ENCODE peak calls at places on chromosomes 4 and X, in six cellular contexts. One of them, this sample, is unnamed.

GRCh38 chrX:109760922-109761250 is 27.8 kb upstream of the ACSL4 start:
- DNase-seq in suprapubic skin: no peak
- DNase-seq in sigmoid colon: no peak
- DNase-seq in adrenal gland: no peak
- DNase-seq in endothelial cell of umbilical vein: no peak
- DNase-seq in progenitor cell of endocrine pancreas: no peak
- DNase-seq in this sample: no peak

GRCh38 chrX:108696690-108697089 is 39.7 kb downstream of the IRS4 start:
- DNase-seq in suprapubic skin: no peak
- DNase-seq in sigmoid colon: no peak
- DNase-seq in adrenal gland: no peak
- DNase-seq in endothelial cell of umbilical vein: no peak
- DNase-seq in progenitor cell of endocrine pancreas: no peak
- DNase-seq in this sample: no peak

GRCh38 chr4:2650276-2650675 is 105.9 kb downstream of the TNIP2 start:
- DNase-seq in suprapubic skin: peak
- DNase-seq in sigmoid colon: peak
- DNase-seq in adrenal gland: no peak
- DNase-seq in endothelial cell of umbilical vein: no peak
- DNase-seq in progenitor cell of endocrine pancreas: no peak
- DNase-seq in this sample: peak

GRCh38 chr4:1325176-1325480 is 21.9 kb upstream of the UVSSA start:
- DNase-seq in suprapubic skin: no peak
- DNase-seq in sigmoid colon: no peak
- DNase-seq in adrenal gland: no peak
- DNase-seq in endothelial cell of umbilical vein: no peak
- DNase-seq in progenitor cell of endocrine pancreas: no peak
- DNase-seq in this sample: peak

GRCh38 chrX:133380882-133381619 is 34.2 kb downstream of the GPC4 start:
- DNase-seq in suprapubic skin: no peak
- DNase-seq in sigmoid colon: no peak
- DNase-seq in adrenal gland: no peak
- DNase-seq in endothelial cell of umbilical vein: no peak
- DNase-seq in progenitor cell of endocrine pancreas: no peak
- DNase-seq in this sample: no peak

GRCh38 chrX:30248854-30249253 is 1.9 kb downstream of the MAGEB1 start:
- DNase-seq in suprapubic skin: no peak
- DNase-seq in sigmoid colon: no peak
- DNase-seq in adrenal gland: no peak
- DNase-seq in endothelial cell of umbilical vein: no peak
- DNase-seq in progenitor cell of endocrine pancreas: no peak
- DNase-seq in this sample: no peak

GRCh38 chr4:176377705-176378302 is 58.0 kb downstream of the SPCS3 start:
- DNase-seq in suprapubic skin: no peak
- DNase-seq in sigmoid colon: no peak
- DNase-seq in adrenal gland: no peak
- DNase-seq in endothelial cell of umbilical vein: peak
- DNase-seq in progenitor cell of endocrine pancreas: no peak
- DNase-seq in this sample: no peak

GRCh38 chrX:88613338-88613737 is 133.7 kb upstream of the CPXCR1 start:
- DNase-seq in suprapubic skin: no peak
- DNase-seq in sigmoid colon: no peak
- DNase-seq in adrenal gland: no peak
- DNase-seq in endothelial cell of umbilical vein: peak
- DNase-seq in progenitor cell of endocrine pancreas: no peak
- DNase-seq in this sample: no peak

GRCh38 chr4:20954541-20954940 is 254.3 kb downstream of the PACRGL start:
- DNase-seq in suprapubic skin: no peak
- DNase-seq in sigmoid colon: no peak
- DNase-seq in adrenal gland: no peak
- DNase-seq in endothelial cell of umbilical vein: no peak
- DNase-seq in progenitor cell of endocrine pancreas: no peak
- DNase-seq in this sample: no peak

GRCh38 chr4:2388430-2389182 is 29.8 kb downstream of the ZFYVE28 start:
- DNase-seq in suprapubic skin: no peak
- DNase-seq in sigmoid colon: no peak
- DNase-seq in adrenal gland: no peak
- DNase-seq in endothelial cell of umbilical vein: no peak
- DNase-seq in progenitor cell of endocrine pancreas: no peak
- DNase-seq in this sample: no peak

GRCh38 chr4:7750508-7750907 is 189.2 kb downstream of the AFAP1 start:
- DNase-seq in suprapubic skin: no peak
- DNase-seq in sigmoid colon: no peak
- DNase-seq in adrenal gland: no peak
- DNase-seq in endothelial cell of umbilical vein: no peak
- DNase-seq in progenitor cell of endocrine pancreas: no peak
- DNase-seq in this sample: peak

GRCh38 chr4:83208371-83208770 is 76.2 kb downstream of the COQ2 start:
- DNase-seq in suprapubic skin: no peak
- DNase-seq in sigmoid colon: no peak
- DNase-seq in adrenal gland: no peak
- DNase-seq in endothelial cell of umbilical vein: no peak
- DNase-seq in progenitor cell of endocrine pancreas: no peak
- DNase-seq in this sample: no peak

GRCh38 chr4:6043188-6043587 is 25.0 kb upstream of the C4orf50 start:
- DNase-seq in suprapubic skin: no peak
- DNase-seq in sigmoid colon: no peak
- DNase-seq in adrenal gland: no peak
- DNase-seq in endothelial cell of umbilical vein: no peak
- DNase-seq in progenitor cell of endocrine pancreas: no peak
- DNase-seq in this sample: no peak
- TF ChIP-seq CTCF in suprapubic skin: no peak
- TF ChIP-seq CTCF in sigmoid colon: no peak
- TF ChIP-seq CTCF in adrenal gland: no peak
- TF ChIP-seq CTCF in endothelial cell of umbilical vein: no peak
- TF ChIP-seq CTCF in progenitor cell of endocrine pancreas: no peak
- TF ChIP-seq CTCF in this sample: no peak

DNA sequence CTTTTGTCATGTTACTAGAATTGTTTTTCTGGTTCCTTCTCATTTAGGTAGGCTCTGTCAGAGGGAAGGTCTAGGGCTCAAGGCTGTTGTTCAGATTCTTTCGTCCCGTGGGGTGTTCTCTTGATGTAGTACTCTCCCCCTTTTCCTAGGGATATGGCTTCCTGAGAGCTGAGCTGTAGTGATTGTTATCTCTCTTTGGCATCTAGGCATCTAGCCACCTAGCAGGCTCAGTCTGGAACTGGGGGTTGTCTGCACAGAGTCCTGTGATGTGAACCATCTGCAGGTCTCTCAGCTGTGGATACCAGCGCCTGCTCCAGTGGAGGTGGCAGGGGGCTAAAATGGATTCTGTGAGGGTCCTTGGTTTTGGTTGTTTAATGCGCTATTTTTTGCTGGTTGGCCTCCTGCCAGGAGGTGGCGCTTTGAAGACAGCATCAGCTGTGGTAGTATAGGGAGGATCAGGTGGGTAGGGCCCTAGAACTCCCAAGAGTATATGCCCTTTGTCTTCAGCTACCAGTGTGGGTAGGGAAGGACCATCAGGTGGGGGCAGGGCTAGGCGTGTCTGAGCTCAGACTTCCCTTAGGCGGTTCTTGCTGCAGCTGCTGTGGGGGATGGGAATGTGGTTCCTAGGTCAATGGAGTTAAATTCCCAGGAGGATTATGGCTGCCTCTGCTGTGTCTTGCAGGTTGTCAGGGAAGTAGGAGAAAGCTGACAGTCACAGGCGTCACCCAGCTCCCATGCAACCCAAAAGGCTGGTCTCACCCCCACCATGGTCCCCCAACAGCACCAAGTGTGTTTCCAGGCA is 78.0 kb upstream of the RAB40AL start:
- DNase-seq in suprapubic skin: no peak
- DNase-seq in sigmoid colon: no peak
- DNase-seq in adrenal gland: no peak
- DNase-seq in endothelial cell of umbilical vein: no peak
- DNase-seq in progenitor cell of endocrine pancreas: no peak
- DNase-seq in this sample: no peak
- TF ChIP-seq CTCF in suprapubic skin: no peak
- TF ChIP-seq CTCF in sigmoid colon: no peak
- TF ChIP-seq CTCF in adrenal gland: no peak
- TF ChIP-seq CTCF in endothelial cell of umbilical vein: no peak
- TF ChIP-seq CTCF in progenitor cell of endocrine pancreas: no peak
- TF ChIP-seq CTCF in this sample: no peak

GRCh38 chr4:145216532-145216931 is 36.1 kb upstream of the OTUD4 start:
- DNase-seq in suprapubic skin: no peak
- DNase-seq in sigmoid colon: no peak
- DNase-seq in adrenal gland: no peak
- DNase-seq in endothelial cell of umbilical vein: peak
- DNase-seq in progenitor cell of endocrine pancreas: no peak
- DNase-seq in this sample: no peak
- TF ChIP-seq CTCF in suprapubic skin: peak
- TF ChIP-seq CTCF in sigmoid colon: peak
- TF ChIP-seq CTCF in adrenal gland: peak
- TF ChIP-seq CTCF in endothelial cell of umbilical vein: peak
- TF ChIP-seq CTCF in progenitor cell of endocrine pancreas: peak
- TF ChIP-seq CTCF in this sample: no peak

GRCh38 chr4:138111462-138112000 is 130.6 kb downstream of the SLC7A11 start:
- DNase-seq in suprapubic skin: no peak
- DNase-seq in sigmoid colon: no peak
- DNase-seq in adrenal gland: no peak
- DNase-seq in endothelial cell of umbilical vein: peak
- DNase-seq in progenitor cell of endocrine pancreas: no peak
- DNase-seq in this sample: no peak
- TF ChIP-seq CTCF in suprapubic skin: no peak
- TF ChIP-seq CTCF in sigmoid colon: no peak
- TF ChIP-seq CTCF in adrenal gland: no peak
- TF ChIP-seq CTCF in endothelial cell of umbilical vein: no peak
- TF ChIP-seq CTCF in progenitor cell of endocrine pancreas: no peak
- TF ChIP-seq CTCF in this sample: no peak